ENCODE peak calls at places on chromosomes 5 and 9, in nine cellular contexts. S is uterus; L is fibroblast of pulmonary artery; P is GM12865; R is epithelial cell of proximal tubule; K is CD8-positive, alpha-beta T cell; X is endodermal cell; G is heart right ventricle; O is HCT116. E is an unnamed sample.

GRCh38 chr5:73825219-73825618 is 199.2 kb downstream of the ARHGEF28 start:
- DNase-seq in L (no peak), X (no peak), R (no peak), P (no peak), O (no peak), S (no peak), K (no peak), G (no peak), E (no peak)

GRCh38 chr5:156515799-156516198 is 188.8 kb downstream of the SGCD start:
- DNase-seq in K (no peak), P (no peak), X (peak), G (no peak), L (no peak), S (no peak), R (no peak), O (no peak), E (no peak)

GRCh38 chr9:129138476-129139232 is 27.4 kb downstream of the PTPA start:
- DNase-seq in G (peak), R (no peak), P (no peak), L (peak), K (no peak), S (peak), O (no peak), X (peak), E (peak)

GRCh38 chr9:88370346-88370745 is 17.9 kb upstream of the SPIN1 start:
- DNase-seq in O (no peak), X (no peak), P (no peak), R (no peak), L (no peak), S (no peak), G (no peak), K (no peak), E (no peak)

GRCh38 chr5:54443264-54443663 is 12.2 kb upstream of the HSPB3 start:
- DNase-seq in G (peak), X (no peak), P (peak), O (peak), S (no peak), K (no peak), L (peak), R (no peak), E (peak)

GRCh38 chr9:127931092-127931881 is 710 bp upstream of the PIP5KL1 start:
- DNase-seq in G (no peak), L (peak), R (no peak), X (peak), P (peak), O (no peak), S (no peak), K (no peak), E (peak)

GRCh38 chr9:2132484-2133082 is 117.4 kb downstream of the SMARCA2 start:
- DNase-seq in K (no peak), L (peak), S (no peak), G (no peak), P (no peak), R (no peak), X (no peak), O (peak), E (peak)

GRCh38 chr9:113349434-113350337 is at the start of gene BSPRY:
- DNase-seq in P (no peak), L (no peak), O (peak), S (no peak), G (no peak), K (no peak), R (no peak), X (peak), E (no peak)

GRCh38 chr9:124180557-124180956 is 77.2 kb upstream of the NEK6 start:
- DNase-seq in S (no peak), L (peak), X (no peak), R (no peak), G (peak), K (no peak), P (no peak), O (no peak), E (peak)

GRCh38 chr5:143182901-143183820 is 220.3 kb downstream of the NR3C1 start:
- DNase-seq in R (no peak), X (no peak), K (no peak), G (peak), S (no peak), L (peak), P (peak), O (no peak), E (peak)

GRCh38 chr5:87400305-87400899 is 12.3 kb downstream of the CCNH start:
- DNase-seq in L (peak), K (no peak), O (peak), P (peak), G (no peak), S (no peak), X (no peak), R (no peak), E (peak)

GRCh38 chr9:98852463-98852735 is 44.9 kb downstream of the GALNT12 start:
- DNase-seq in O (no peak), X (no peak), R (no peak), L (no peak), P (no peak), G (no peak), K (no peak), S (no peak), E (no peak)

GRCh38 chr9:113310538-113310937 is 7.4 kb upstream of the RNF183 start:
- DNase-seq in O (no peak), R (no peak), G (peak), X (no peak), S (no peak), L (peak), K (no peak), P (no peak), E (peak)

GRCh38 chr9:76817489-76817888 is 53.3 kb downstream of the PCA3 start:
- DNase-seq in X (no peak), R (peak), P (no peak), L (peak), O (no peak), S (no peak), K (no peak), G (no peak), E (peak)

GRCh38 chr5:124263172-124263571 is 483.3 kb downstream of the ZNF608 start:
- DNase-seq in O (no peak), X (no peak), S (no peak), P (no peak), G (no peak), L (no peak), K (no peak), R (no peak), E (no peak)

GRCh38 chr5:35230043-35230611 is at the start of gene PRLR:
- DNase-seq in G (peak), K (no peak), L (peak), S (peak), R (peak), O (no peak), P (peak), X (peak), E (peak)

GRCh38 chr9:16704489-16705111 is 165.9 kb downstream of the BNC2 start:
- DNase-seq in L (no peak), K (no peak), S (peak), R (no peak), G (peak), P (no peak), O (no peak), X (peak), E (no peak)

GRCh38 chr5:34494111-34494755 is 161.9 kb upstream of the RAI14 start:
- DNase-seq in P (peak), S (no peak), X (no peak), K (no peak), G (no peak), O (no peak), R (no peak), L (peak), E (no peak)

GRCh38 chr9:40927851-40928802 is 200.4 kb downstream of the FOXD4L6 start:
- DNase-seq in O (no peak), P (no peak), S (no peak), R (no peak), L (no peak), G (no peak), K (no peak), X (peak), E (no peak)

GRCh38 chr9:83906144-83906543 is 15.1 kb downstream of the KIF27 start:
- DNase-seq in L (no peak), S (no peak), G (no peak), R (no peak), K (no peak), X (no peak), P (no peak), O (no peak), E (peak)

GRCh38 chr5:639253-639530 is 27.1 kb downstream of the CEP72 start:
- DNase-seq in K (no peak), O (no peak), L (no peak), R (no peak), S (no peak), X (no peak), G (no peak), P (no peak), E (no peak)

GRCh38 chr5:153671653-153672346 is 181.3 kb downstream of the GRIA1 start:
- DNase-seq in K (no peak), G (no peak), L (no peak), P (no peak), S (no peak), O (no peak), R (no peak), X (no peak), E (no peak)

GRCh38 chr5:65059681-65060598 is 291.2 kb downstream of the CWC27 start:
- DNase-seq in L (peak), S (no peak), R (no peak), X (no peak), K (no peak), G (no peak), P (peak), O (no peak), E (peak)

GRCh38 chr9:134390537-134390936 is 64.3 kb downstream of the RXRA start:
- DNase-seq in X (no peak), L (no peak), O (no peak), G (no peak), S (no peak), R (no peak), K (peak), P (peak), E (no peak)

GRCh38 chr5:133373121-133373870 is 239.0 kb downstream of the FSTL4 start:
- DNase-seq in O (no peak), R (no peak), S (no peak), P (no peak), X (no peak), K (no peak), G (no peak), L (no peak), E (no peak)
- TF ChIP-seq CTCF in O (no peak), R (no peak), S (no peak), P (no peak), X (no peak), K (no peak), G (no peak), L (no peak), E (no peak)

DNA sequence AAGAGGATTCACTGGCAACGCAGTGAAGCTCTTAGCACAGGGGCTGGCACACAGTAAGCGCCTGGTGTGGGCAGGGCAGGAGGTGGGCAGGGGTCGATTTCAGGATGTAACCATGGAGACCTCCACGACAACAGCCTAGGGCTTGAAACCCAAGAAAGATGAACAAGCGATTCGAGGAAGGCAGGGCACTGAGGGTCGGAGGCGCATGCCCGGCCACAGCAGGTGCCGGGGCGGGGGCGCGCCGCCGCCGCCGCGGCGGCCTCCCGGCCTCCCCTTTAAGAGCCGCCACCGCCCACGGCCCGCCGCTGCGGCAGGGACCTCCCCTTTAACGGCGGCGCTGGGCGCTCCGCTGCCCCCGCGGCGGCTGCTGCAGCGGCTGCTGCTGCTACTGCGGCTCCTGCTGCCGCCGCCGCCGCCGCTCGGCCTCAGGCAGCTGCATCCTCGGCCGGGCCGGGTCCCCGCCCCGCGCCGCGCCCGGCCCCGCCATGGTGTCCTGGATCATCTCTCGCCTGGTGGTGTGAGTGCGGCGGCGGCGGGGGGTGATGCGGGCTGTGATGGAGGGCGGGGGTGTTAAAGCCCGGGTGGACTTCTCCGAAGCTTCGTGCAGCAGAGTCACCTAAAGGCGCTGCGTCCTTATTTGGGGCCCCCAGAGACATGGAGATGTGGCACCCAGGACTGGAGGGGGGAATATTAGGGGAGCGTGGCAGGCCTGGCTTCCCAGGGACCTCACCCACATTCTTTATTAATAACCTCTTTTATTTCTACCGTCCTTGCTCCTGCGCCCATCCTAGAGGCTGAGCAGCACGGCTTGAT is at the start of gene REEP2:
- DNase-seq in G (no peak), X (peak), S (peak), K (peak), P (peak), R (no peak), L (peak), O (no peak), E (peak)
- H3K4me3 ChIP-seq in G (peak), X (peak), S (peak), K (peak), P (peak), R (peak), L (peak), O (peak), E (peak)

GRCh38 chr5:91311697-91312501 is 71.2 kb downstream of the ARRDC3 start:
- DNase-seq in K (peak), R (peak), O (peak), L (peak), X (no peak), S (peak), P (peak), G (peak), E (peak)
- TF ChIP-seq CTCF in K (no peak), R (peak), O (no peak), L (no peak), X (peak), S (no peak), P (no peak), G (peak), E (peak)

GRCh38 chr5:94725142-94725541 is 106.7 kb downstream of the SLF1 start:
- DNase-seq in O (no peak), S (no peak), K (no peak), X (no peak), R (no peak), L (no peak), G (no peak), P (no peak), E (no peak)
- H3K4me3 ChIP-seq in O (no peak), S (no peak), K (no peak), X (peak), R (no peak), L (no peak), G (no peak), P (no peak), E (no peak)

GRCh38 chr9:71096431-71097108 is 24.9 kb downstream of the TRPM3 start:
- DNase-seq in L (no peak), X (no peak), R (no peak), G (no peak), P (no peak), S (no peak), K (no peak), O (no peak), E (no peak)
- TF ChIP-seq CTCF in L (no peak), X (no peak), R (no peak), G (no peak), P (no peak), S (no peak), K (no peak), O (no peak), E (no peak)

GRCh38 chr5:110727025-110727314 is 499 bp upstream of the TMEM232 start:
- DNase-seq in O (no peak), K (no peak), G (no peak), R (no peak), P (no peak), X (no peak), S (no peak), L (no peak), E (no peak)

GRCh38 chr5:110726249-110727024 is at the start of gene TMEM232:
- DNase-seq in G (peak), K (peak), P (no peak), L (peak), X (peak), S (peak), R (peak), O (no peak), E (peak)
- H3K4me3 ChIP-seq in G (peak), K (peak), P (no peak), L (peak), X (peak), S (peak), R (peak), O (no peak), E (peak)

GRCh38 chr9:100428871-100429654 is 2.1 kb downstream of the MSANTD3 start:
- DNase-seq in X (no peak), P (peak), R (peak), O (peak), K (no peak), S (peak), G (peak), L (peak), E (peak)
- TF ChIP-seq CTCF in X (no peak), P (no peak), R (peak), O (no peak), K (no peak), S (no peak), G (no peak), L (no peak), E (no peak)

DNA sequence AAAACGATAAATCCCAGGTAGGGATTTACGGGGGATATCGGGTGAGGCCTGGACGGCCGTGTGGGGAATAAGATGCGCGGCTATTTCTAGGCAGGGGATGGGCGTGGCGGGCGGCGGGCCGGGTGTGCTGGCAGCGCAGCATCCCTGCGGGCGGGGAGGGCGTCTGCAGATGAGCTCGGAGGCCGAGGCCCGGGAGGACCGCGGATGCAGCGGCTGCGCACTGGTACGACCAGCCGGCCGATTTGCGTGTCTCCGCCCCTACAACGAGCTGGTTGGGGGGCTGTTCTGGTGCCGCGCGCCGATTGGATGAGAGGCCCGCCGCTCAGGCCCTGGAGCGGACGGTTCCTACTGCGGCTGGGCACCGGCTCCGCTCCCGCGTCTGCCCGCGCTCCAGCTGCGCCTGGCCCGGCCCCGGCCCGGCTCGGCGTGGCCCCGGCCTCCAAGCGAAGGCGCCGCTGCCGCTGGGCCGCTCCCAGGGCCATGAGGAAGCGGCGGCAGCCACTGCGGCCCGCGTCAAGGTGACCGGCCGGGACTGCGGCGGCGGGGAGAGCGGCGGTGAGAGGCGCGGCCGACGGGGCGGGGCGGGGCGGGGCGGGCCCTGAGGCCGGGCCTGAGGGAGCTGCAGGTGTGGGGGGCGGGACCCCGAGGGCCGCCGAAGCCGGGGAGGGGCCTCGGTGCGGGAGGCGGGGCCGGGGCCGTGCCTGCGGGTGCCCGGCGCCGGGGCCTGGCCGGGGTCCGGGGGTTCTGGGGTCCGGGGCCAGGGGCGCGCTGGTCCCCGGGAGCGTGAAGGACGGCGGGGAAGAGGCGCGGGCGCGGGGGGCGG is at the start of gene RALGPS1:
- DNase-seq in L (peak), S (peak), O (peak), P (peak), K (peak), X (peak), R (peak), G (peak), E (peak)
- H3K4me3 ChIP-seq in L (peak), S (peak), O (peak), P (peak), K (peak), X (peak), R (peak), G (peak), E (peak)

DNA sequence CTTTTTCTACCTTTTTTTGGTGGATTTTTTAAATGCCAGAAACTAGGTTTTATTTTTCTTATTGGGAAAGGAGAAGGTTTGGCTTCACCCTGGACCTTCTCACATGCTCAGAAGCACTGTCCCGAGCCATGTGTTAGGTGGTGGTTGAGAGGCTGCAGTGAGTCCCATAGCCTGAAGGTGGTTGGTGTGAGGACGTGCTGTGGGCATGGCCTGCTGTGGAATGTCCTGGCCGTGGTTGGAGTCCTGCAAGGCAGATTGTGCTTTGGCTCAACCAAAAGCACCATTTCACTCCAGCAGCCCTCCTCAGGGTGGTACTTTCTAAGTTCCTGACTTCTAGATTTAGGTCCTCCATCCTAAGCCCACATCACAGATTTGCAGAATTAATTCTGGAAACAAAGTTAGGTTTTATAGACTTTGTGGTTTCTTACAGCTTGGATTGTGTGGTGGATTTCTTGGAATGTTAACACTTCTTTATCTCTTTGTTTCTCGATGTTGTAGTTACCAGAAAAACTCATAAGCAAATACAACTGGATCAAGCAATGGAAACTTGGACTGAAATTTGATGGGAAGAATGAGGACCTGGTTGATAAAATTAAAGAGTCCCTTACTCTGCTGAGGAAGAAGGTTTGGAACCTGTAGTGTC is 22.6 kb downstream of the OTULIN start:
- DNase-seq in G (peak), K (no peak), S (no peak), X (no peak), O (no peak), R (no peak), L (peak), P (no peak), E (peak)
- TF ChIP-seq CTCF in G (peak), K (no peak), S (no peak), X (no peak), O (peak), R (no peak), L (no peak), P (no peak), E (peak)

GRCh38 chr9:94656190-94656589 is 16.9 kb upstream of the FBP1 start:
- DNase-seq in P (peak), X (peak), G (no peak), L (peak), K (peak), R (no peak), S (no peak), O (no peak), E (peak)
- H3K4me3 ChIP-seq in P (peak), X (no peak), G (no peak), L (no peak), K (peak), R (no peak), S (no peak), O (no peak), E (peak)